ENCODE peak calls at places on chromosomes 13 and 19, in nine cellular contexts. One of them, this sample, is unnamed.

GRCh38 chr19:35249848-35250711 is 1.3 kb downstream of the LSR start:
- DNase-seq in kidney tubule cell: no peak
- DNase-seq in SK-N-MC: no peak
- DNase-seq in neural progenitor cell: no peak
- DNase-seq in stimulated activated CD8-positive, alpha-beta memory T cell treated with anti-CD3 and anti-CD28 coated beads, Interleukin-7, amount 100 ng/mL, for 24 hours: no peak
- DNase-seq in GOT3: no peak
- DNase-seq in T-helper 1 cell: no peak
- DNase-seq in left ventricle myocardium inferior: no peak
- DNase-seq in EL: no peak
- DNase-seq in this sample: no peak

GRCh38 chr19:10503002-10503789 is at the start of gene KEAP1:
- DNase-seq in kidney tubule cell: peak; percentile 40
- DNase-seq in SK-N-MC: no peak
- DNase-seq in neural progenitor cell: peak; percentile 63
- DNase-seq in stimulated activated CD8-positive, alpha-beta memory T cell treated with anti-CD3 and anti-CD28 coated beads, Interleukin-7, amount 100 ng/mL, for 24 hours: no peak
- DNase-seq in GOT3: no peak
- DNase-seq in T-helper 1 cell: no peak
- DNase-seq in left ventricle myocardium inferior: peak; percentile 45
- DNase-seq in EL: peak; percentile 42
- DNase-seq in this sample: peak; percentile 73

GRCh38 chr19:22919946-22920345 is 83.0 kb downstream of the ZNF728 start:
- DNase-seq in kidney tubule cell: no peak
- DNase-seq in SK-N-MC: no peak
- DNase-seq in neural progenitor cell: no peak
- DNase-seq in stimulated activated CD8-positive, alpha-beta memory T cell treated with anti-CD3 and anti-CD28 coated beads, Interleukin-7, amount 100 ng/mL, for 24 hours: no peak
- DNase-seq in GOT3: no peak
- DNase-seq in T-helper 1 cell: no peak
- DNase-seq in left ventricle myocardium inferior: no peak
- DNase-seq in EL: no peak
- DNase-seq in this sample: no peak

GRCh38 chr13:21987793-21988192 is 316.9 kb downstream of the FGF9 start:
- DNase-seq in kidney tubule cell: no peak
- DNase-seq in SK-N-MC: no peak
- DNase-seq in neural progenitor cell: no peak
- DNase-seq in stimulated activated CD8-positive, alpha-beta memory T cell treated with anti-CD3 and anti-CD28 coated beads, Interleukin-7, amount 100 ng/mL, for 24 hours: no peak
- DNase-seq in GOT3: no peak
- DNase-seq in T-helper 1 cell: no peak
- DNase-seq in left ventricle myocardium inferior: no peak
- DNase-seq in EL: no peak
- DNase-seq in this sample: no peak

GRCh38 chr13:45393941-45394570 is 24.1 kb downstream of the SLC25A30 start:
- DNase-seq in kidney tubule cell: peak; percentile 67
- DNase-seq in SK-N-MC: no peak
- DNase-seq in neural progenitor cell: peak; percentile 74
- DNase-seq in stimulated activated CD8-positive, alpha-beta memory T cell treated with anti-CD3 and anti-CD28 coated beads, Interleukin-7, amount 100 ng/mL, for 24 hours: no peak
- DNase-seq in GOT3: no peak
- DNase-seq in T-helper 1 cell: no peak
- DNase-seq in left ventricle myocardium inferior: no peak
- DNase-seq in EL: peak; percentile 52
- DNase-seq in this sample: peak; percentile 30

GRCh38 chr19:35533822-35534521 is 716 bp downstream of the GAPDHS start:
- DNase-seq in kidney tubule cell: peak; percentile 51
- DNase-seq in SK-N-MC: no peak
- DNase-seq in neural progenitor cell: peak; percentile 58
- DNase-seq in stimulated activated CD8-positive, alpha-beta memory T cell treated with anti-CD3 and anti-CD28 coated beads, Interleukin-7, amount 100 ng/mL, for 24 hours: no peak
- DNase-seq in GOT3: no peak
- DNase-seq in T-helper 1 cell: no peak
- DNase-seq in left ventricle myocardium inferior: no peak
- DNase-seq in EL: peak; percentile 23
- DNase-seq in this sample: peak; percentile 77

GRCh38 chr13:76646946-76647345 is 239.3 kb downstream of the KCTD12 start:
- DNase-seq in kidney tubule cell: peak; percentile 35
- DNase-seq in SK-N-MC: no peak
- DNase-seq in neural progenitor cell: no peak
- DNase-seq in stimulated activated CD8-positive, alpha-beta memory T cell treated with anti-CD3 and anti-CD28 coated beads, Interleukin-7, amount 100 ng/mL, for 24 hours: no peak
- DNase-seq in GOT3: no peak
- DNase-seq in T-helper 1 cell: no peak
- DNase-seq in left ventricle myocardium inferior: no peak
- DNase-seq in EL: peak; percentile 27
- DNase-seq in this sample: no peak

GRCh38 chr19:29596885-29597525 is 9.1 kb upstream of the POP4 start:
- DNase-seq in kidney tubule cell: peak; percentile 45
- DNase-seq in SK-N-MC: no peak
- DNase-seq in neural progenitor cell: peak; percentile 59
- DNase-seq in stimulated activated CD8-positive, alpha-beta memory T cell treated with anti-CD3 and anti-CD28 coated beads, Interleukin-7, amount 100 ng/mL, for 24 hours: no peak
- DNase-seq in GOT3: no peak
- DNase-seq in T-helper 1 cell: no peak
- DNase-seq in left ventricle myocardium inferior: no peak
- DNase-seq in EL: peak; percentile 27
- DNase-seq in this sample: no peak

GRCh38 chr19:40089462-40089861 is 1.3 kb downstream of the ZNF780A start:
- DNase-seq in kidney tubule cell: peak; percentile 22
- DNase-seq in SK-N-MC: no peak
- DNase-seq in neural progenitor cell: no peak
- DNase-seq in stimulated activated CD8-positive, alpha-beta memory T cell treated with anti-CD3 and anti-CD28 coated beads, Interleukin-7, amount 100 ng/mL, for 24 hours: no peak
- DNase-seq in GOT3: no peak
- DNase-seq in T-helper 1 cell: no peak
- DNase-seq in left ventricle myocardium inferior: no peak
- DNase-seq in EL: peak; percentile 2
- DNase-seq in this sample: no peak

GRCh38 chr13:96900992-96901391 is 93.3 kb downstream of the OXGR1 start:
- DNase-seq in kidney tubule cell: no peak
- DNase-seq in SK-N-MC: no peak
- DNase-seq in neural progenitor cell: no peak
- DNase-seq in stimulated activated CD8-positive, alpha-beta memory T cell treated with anti-CD3 and anti-CD28 coated beads, Interleukin-7, amount 100 ng/mL, for 24 hours: no peak
- DNase-seq in GOT3: no peak
- DNase-seq in T-helper 1 cell: no peak
- DNase-seq in left ventricle myocardium inferior: no peak
- DNase-seq in EL: no peak
- DNase-seq in this sample: no peak

GRCh38 chr13:77503398-77503797 is 32.1 kb upstream of the SCEL start:
- DNase-seq in kidney tubule cell: no peak
- DNase-seq in SK-N-MC: no peak
- DNase-seq in neural progenitor cell: no peak
- DNase-seq in stimulated activated CD8-positive, alpha-beta memory T cell treated with anti-CD3 and anti-CD28 coated beads, Interleukin-7, amount 100 ng/mL, for 24 hours: no peak
- DNase-seq in GOT3: no peak
- DNase-seq in T-helper 1 cell: no peak
- DNase-seq in left ventricle myocardium inferior: no peak
- DNase-seq in EL: no peak
- DNase-seq in this sample: no peak

GRCh38 chr19:2260341-2260751 is 4.1 kb upstream of the JSRP1 start:
- DNase-seq in kidney tubule cell: no peak
- DNase-seq in SK-N-MC: no peak
- DNase-seq in neural progenitor cell: no peak
- DNase-seq in stimulated activated CD8-positive, alpha-beta memory T cell treated with anti-CD3 and anti-CD28 coated beads, Interleukin-7, amount 100 ng/mL, for 24 hours: no peak
- DNase-seq in GOT3: no peak
- DNase-seq in T-helper 1 cell: no peak
- DNase-seq in left ventricle myocardium inferior: no peak
- DNase-seq in EL: peak; percentile 45
- DNase-seq in this sample: no peak

GRCh38 chr13:99974296-99974938 is 2.9 kb upstream of the ZIC5 start:
- DNase-seq in kidney tubule cell: no peak
- DNase-seq in SK-N-MC: no peak
- DNase-seq in neural progenitor cell: peak; percentile 41
- DNase-seq in stimulated activated CD8-positive, alpha-beta memory T cell treated with anti-CD3 and anti-CD28 coated beads, Interleukin-7, amount 100 ng/mL, for 24 hours: no peak
- DNase-seq in GOT3: no peak
- DNase-seq in T-helper 1 cell: no peak
- DNase-seq in left ventricle myocardium inferior: no peak
- DNase-seq in EL: no peak
- DNase-seq in this sample: no peak

GRCh38 chr13:44415815-44416214 is 42.2 kb downstream of the SERP2 start:
- DNase-seq in kidney tubule cell: no peak
- DNase-seq in SK-N-MC: no peak
- DNase-seq in neural progenitor cell: no peak
- DNase-seq in stimulated activated CD8-positive, alpha-beta memory T cell treated with anti-CD3 and anti-CD28 coated beads, Interleukin-7, amount 100 ng/mL, for 24 hours: no peak
- DNase-seq in GOT3: no peak
- DNase-seq in T-helper 1 cell: no peak
- DNase-seq in left ventricle myocardium inferior: no peak
- DNase-seq in EL: no peak
- DNase-seq in this sample: no peak

GRCh38 chr19:47258434-47258833 is 2.1 kb downstream of the CCDC9 start:
- DNase-seq in kidney tubule cell: no peak
- DNase-seq in SK-N-MC: no peak
- DNase-seq in neural progenitor cell: no peak
- DNase-seq in stimulated activated CD8-positive, alpha-beta memory T cell treated with anti-CD3 and anti-CD28 coated beads, Interleukin-7, amount 100 ng/mL, for 24 hours: no peak
- DNase-seq in GOT3: no peak
- DNase-seq in T-helper 1 cell: no peak
- DNase-seq in left ventricle myocardium inferior: no peak
- DNase-seq in EL: no peak
- DNase-seq in this sample: no peak

GRCh38 chr13:40306817-40307216 is 359.6 kb downstream of the FOXO1 start:
- DNase-seq in kidney tubule cell: peak; percentile 5
- DNase-seq in SK-N-MC: no peak
- DNase-seq in neural progenitor cell: no peak
- DNase-seq in stimulated activated CD8-positive, alpha-beta memory T cell treated with anti-CD3 and anti-CD28 coated beads, Interleukin-7, amount 100 ng/mL, for 24 hours: no peak
- DNase-seq in GOT3: no peak
- DNase-seq in T-helper 1 cell: no peak
- DNase-seq in left ventricle myocardium inferior: no peak
- DNase-seq in EL: no peak
- DNase-seq in this sample: no peak

GRCh38 chr13:37501187-37501586 is 97.4 kb downstream of the POSTN start:
- DNase-seq in kidney tubule cell: no peak
- DNase-seq in SK-N-MC: no peak
- DNase-seq in neural progenitor cell: no peak
- DNase-seq in stimulated activated CD8-positive, alpha-beta memory T cell treated with anti-CD3 and anti-CD28 coated beads, Interleukin-7, amount 100 ng/mL, for 24 hours: no peak
- DNase-seq in GOT3: no peak
- DNase-seq in T-helper 1 cell: no peak
- DNase-seq in left ventricle myocardium inferior: no peak
- DNase-seq in EL: peak; percentile 17
- DNase-seq in this sample: no peak

GRCh38 chr19:36605839-36606478 is 846 bp downstream of the ZNF382 start:
- DNase-seq in kidney tubule cell: peak; percentile 38
- DNase-seq in SK-N-MC: no peak
- DNase-seq in neural progenitor cell: no peak
- DNase-seq in stimulated activated CD8-positive, alpha-beta memory T cell treated with anti-CD3 and anti-CD28 coated beads, Interleukin-7, amount 100 ng/mL, for 24 hours: no peak
- DNase-seq in GOT3: no peak
- DNase-seq in T-helper 1 cell: no peak
- DNase-seq in left ventricle myocardium inferior: no peak
- DNase-seq in EL: no peak
- DNase-seq in this sample: no peak

GRCh38 chr19:51064534-51065220 is at the start of gene KLK13:
- DNase-seq in kidney tubule cell: peak; percentile 25
- DNase-seq in SK-N-MC: no peak
- DNase-seq in neural progenitor cell: peak; percentile 26
- DNase-seq in stimulated activated CD8-positive, alpha-beta memory T cell treated with anti-CD3 and anti-CD28 coated beads, Interleukin-7, amount 100 ng/mL, for 24 hours: no peak
- DNase-seq in GOT3: no peak
- DNase-seq in T-helper 1 cell: no peak
- DNase-seq in left ventricle myocardium inferior: peak; percentile 34
- DNase-seq in EL: no peak
- DNase-seq in this sample: no peak

GRCh38 chr13:35994131-35994966 is 136.8 kb downstream of the DCLK1 start:
- DNase-seq in kidney tubule cell: peak; percentile 68
- DNase-seq in SK-N-MC: no peak
- DNase-seq in neural progenitor cell: no peak
- DNase-seq in stimulated activated CD8-positive, alpha-beta memory T cell treated with anti-CD3 and anti-CD28 coated beads, Interleukin-7, amount 100 ng/mL, for 24 hours: no peak
- DNase-seq in GOT3: peak; percentile 17
- DNase-seq in T-helper 1 cell: no peak
- DNase-seq in left ventricle myocardium inferior: peak; percentile 45
- DNase-seq in EL: peak; percentile 93
- DNase-seq in this sample: peak; percentile 92

GRCh38 chr13:22081430-22081829 is 410.6 kb downstream of the FGF9 start:
- DNase-seq in kidney tubule cell: no peak
- DNase-seq in SK-N-MC: no peak
- DNase-seq in neural progenitor cell: no peak
- DNase-seq in stimulated activated CD8-positive, alpha-beta memory T cell treated with anti-CD3 and anti-CD28 coated beads, Interleukin-7, amount 100 ng/mL, for 24 hours: no peak
- DNase-seq in GOT3: no peak
- DNase-seq in T-helper 1 cell: no peak
- DNase-seq in left ventricle myocardium inferior: no peak
- DNase-seq in EL: no peak
- DNase-seq in this sample: no peak

GRCh38 chr13:30276178-30276577 is 31.2 kb downstream of the KATNAL1 start:
- DNase-seq in kidney tubule cell: peak; percentile 80
- DNase-seq in SK-N-MC: no peak
- DNase-seq in neural progenitor cell: no peak
- DNase-seq in stimulated activated CD8-positive, alpha-beta memory T cell treated with anti-CD3 and anti-CD28 coated beads, Interleukin-7, amount 100 ng/mL, for 24 hours: no peak
- DNase-seq in GOT3: no peak
- DNase-seq in T-helper 1 cell: no peak
- DNase-seq in left ventricle myocardium inferior: no peak
- DNase-seq in EL: no peak
- DNase-seq in this sample: no peak

GRCh38 chr19:14450168-14450874 is 17.2 kb downstream of the PKN1 start:
- DNase-seq in kidney tubule cell: peak; percentile 31
- DNase-seq in SK-N-MC: peak; percentile 40
- DNase-seq in neural progenitor cell: peak; percentile 65
- DNase-seq in stimulated activated CD8-positive, alpha-beta memory T cell treated with anti-CD3 and anti-CD28 coated beads, Interleukin-7, amount 100 ng/mL, for 24 hours: peak; percentile 58
- DNase-seq in GOT3: no peak
- DNase-seq in T-helper 1 cell: peak; percentile 54
- DNase-seq in left ventricle myocardium inferior: no peak
- DNase-seq in EL: peak; percentile 60
- DNase-seq in this sample: peak; percentile 73

GRCh38 chr13:32426981-32427851 is 714 bp downstream of the N4BP2L1 start:
- DNase-seq in kidney tubule cell: peak; percentile 18
- DNase-seq in SK-N-MC: no peak
- DNase-seq in neural progenitor cell: peak; percentile 74
- DNase-seq in stimulated activated CD8-positive, alpha-beta memory T cell treated with anti-CD3 and anti-CD28 coated beads, Interleukin-7, amount 100 ng/mL, for 24 hours: peak; percentile 18
- DNase-seq in GOT3: no peak
- DNase-seq in T-helper 1 cell: peak; percentile 44
- DNase-seq in left ventricle myocardium inferior: peak; percentile 34
- DNase-seq in EL: peak; percentile 33
- DNase-seq in this sample: no peak

GRCh38 chr13:19845758-19846157 is 17.7 kb downstream of the ZMYM5 start:
- DNase-seq in kidney tubule cell: peak; percentile 91
- DNase-seq in SK-N-MC: no peak
- DNase-seq in neural progenitor cell: no peak
- DNase-seq in stimulated activated CD8-positive, alpha-beta memory T cell treated with anti-CD3 and anti-CD28 coated beads, Interleukin-7, amount 100 ng/mL, for 24 hours: no peak
- DNase-seq in GOT3: no peak
- DNase-seq in T-helper 1 cell: no peak
- DNase-seq in left ventricle myocardium inferior: no peak
- DNase-seq in EL: peak; percentile 97
- DNase-seq in this sample: peak; percentile 54

GRCh38 chr19:50702870-50703829 is 16.5 kb downstream of the SHANK1 start:
- DNase-seq in kidney tubule cell: peak; percentile 86
- DNase-seq in SK-N-MC: no peak
- DNase-seq in neural progenitor cell: no peak
- DNase-seq in stimulated activated CD8-positive, alpha-beta memory T cell treated with anti-CD3 and anti-CD28 coated beads, Interleukin-7, amount 100 ng/mL, for 24 hours: no peak
- DNase-seq in GOT3: no peak
- DNase-seq in T-helper 1 cell: no peak
- DNase-seq in left ventricle myocardium inferior: no peak
- DNase-seq in EL: peak; percentile 27
- DNase-seq in this sample: no peak

GRCh38 chr19:33175886-33176669 is 18.1 kb upstream of the LRP3 start:
- DNase-seq in kidney tubule cell: peak; percentile 49
- DNase-seq in SK-N-MC: no peak
- DNase-seq in neural progenitor cell: peak; percentile 58
- DNase-seq in stimulated activated CD8-positive, alpha-beta memory T cell treated with anti-CD3 and anti-CD28 coated beads, Interleukin-7, amount 100 ng/mL, for 24 hours: peak; percentile 10
- DNase-seq in GOT3: no peak
- DNase-seq in T-helper 1 cell: no peak
- DNase-seq in left ventricle myocardium inferior: no peak
- DNase-seq in EL: peak; percentile 38
- DNase-seq in this sample: peak; percentile 40

GRCh38 chr13:111555268-111555633 is 234.8 kb downstream of the TEX29 start:
- DNase-seq in kidney tubule cell: no peak
- DNase-seq in SK-N-MC: no peak
- DNase-seq in neural progenitor cell: no peak
- DNase-seq in stimulated activated CD8-positive, alpha-beta memory T cell treated with anti-CD3 and anti-CD28 coated beads, Interleukin-7, amount 100 ng/mL, for 24 hours: no peak
- DNase-seq in GOT3: no peak
- DNase-seq in T-helper 1 cell: no peak
- DNase-seq in left ventricle myocardium inferior: no peak
- DNase-seq in EL: no peak
- DNase-seq in this sample: no peak

GRCh38 chr19:44698492-44699201 is at the start of gene CEACAM16:
- DNase-seq in kidney tubule cell: no peak
- DNase-seq in SK-N-MC: no peak
- DNase-seq in neural progenitor cell: no peak
- DNase-seq in stimulated activated CD8-positive, alpha-beta memory T cell treated with anti-CD3 and anti-CD28 coated beads, Interleukin-7, amount 100 ng/mL, for 24 hours: no peak
- DNase-seq in GOT3: no peak
- DNase-seq in T-helper 1 cell: no peak
- DNase-seq in left ventricle myocardium inferior: no peak
- DNase-seq in EL: no peak
- DNase-seq in this sample: no peak

GRCh38 chr19:14673088-14673487 is 1.6 kb downstream of the ADGRE3 start:
- DNase-seq in kidney tubule cell: no peak
- DNase-seq in SK-N-MC: no peak
- DNase-seq in neural progenitor cell: no peak
- DNase-seq in stimulated activated CD8-positive, alpha-beta memory T cell treated with anti-CD3 and anti-CD28 coated beads, Interleukin-7, amount 100 ng/mL, for 24 hours: no peak
- DNase-seq in GOT3: no peak
- DNase-seq in T-helper 1 cell: no peak
- DNase-seq in left ventricle myocardium inferior: no peak
- DNase-seq in EL: no peak
- DNase-seq in this sample: no peak

GRCh38 chr13:48125794-48126228 is 30.9 kb upstream of the MED4 start:
- DNase-seq in kidney tubule cell: peak; percentile 52
- DNase-seq in SK-N-MC: no peak
- DNase-seq in neural progenitor cell: no peak
- DNase-seq in stimulated activated CD8-positive, alpha-beta memory T cell treated with anti-CD3 and anti-CD28 coated beads, Interleukin-7, amount 100 ng/mL, for 24 hours: no peak
- DNase-seq in GOT3: no peak
- DNase-seq in T-helper 1 cell: no peak
- DNase-seq in left ventricle myocardium inferior: no peak
- DNase-seq in EL: no peak
- DNase-seq in this sample: no peak

This sample was measured in MV-4-11.